ENCODE peak calls at places on chromosomes 4 and X, in nine cellular contexts. L is CD8-positive, alpha-beta memory T cell; K is T47D; E is NCI-H1092 treated with DMSO at 0.1 percent for 48 hours; O is lung; X is brain microvascular endothelial cell; V is fibroblast of lung; R is midbrain; Q is nucleus accumbens. C is an unnamed sample.

GRCh38 chr4:8115916-8116315 is 42.7 kb downstream of the ABLIM2 start:
- DNase-seq in E (no peak), V (no peak), L (no peak), O (no peak), X (no peak), R (no peak), K (no peak), Q (no peak), C (no peak)

GRCh38 chr4:3745886-3746656 is 20.1 kb upstream of the ADRA2C start:
- DNase-seq in X (no peak), R (no peak), V (no peak), E (no peak), O (no peak), K (peak; percentile 74), L (no peak), Q (no peak), C (no peak)

GRCh38 chrX:2875798-2876399 is 47.2 kb downstream of the GYG2 start:
- DNase-seq in X (no peak), K (no peak), L (no peak), E (no peak), O (no peak), Q (no peak), R (no peak), V (no peak), C (no peak)

GRCh38 chr4:76665139-76665538 is 230.1 kb downstream of the SHROOM3 start:
- DNase-seq in L (no peak), E (no peak), R (no peak), Q (no peak), O (peak; percentile 86), K (no peak), X (no peak), V (peak; percentile 82), C (no peak)

GRCh38 chrX:38796926-38797325 is 4.3 kb upstream of the MID1IP1 start:
- DNase-seq in X (no peak), V (peak; percentile 71), Q (no peak), K (no peak), R (no peak), O (no peak), E (no peak), L (no peak), C (no peak)

GRCh38 chr4:73727685-73728084 is 12.7 kb upstream of the CXCL8 start:
- DNase-seq in O (peak; percentile 56), X (no peak), R (no peak), K (no peak), Q (no peak), E (no peak), L (no peak), V (no peak), C (no peak)

GRCh38 chr4:37653601-37654000 is 32.6 kb downstream of the RELL1 start:
- DNase-seq in K (no peak), X (no peak), Q (no peak), L (no peak), E (no peak), V (no peak), O (no peak), R (no peak), C (no peak)

GRCh38 chrX:124211312-124211942 is 121.0 kb upstream of the TEX13D start:
- DNase-seq in E (peak; percentile 33), X (no peak), Q (no peak), V (no peak), L (no peak), O (no peak), K (no peak), R (peak; percentile 15), C (no peak)

GRCh38 chr4:179095585-179096228 is 1653.5 kb upstream of the AGA start:
- DNase-seq in X (peak; percentile 3), V (peak; percentile 46), Q (no peak), E (no peak), K (peak; percentile 2), O (no peak), L (no peak), R (no peak), C (no peak)